ENCODE peak calls at places on chromosomes 2 and 18, in nine cellular contexts. J is EL, D is cardiac muscle cell, I is body of pancreas, X is fibroblast of gingiva, O is stomach, F is posterior vena cava, G is caudate nucleus, M is GM12865. P is an unnamed sample.

GRCh38 chr2:239845968-239846367 is 179.2 kb downstream of the NDUFA10 start:
- DNase-seq in F (no peak), G (no peak), O (no peak), X (no peak), M (no peak), D (no peak), I (no peak), J (no peak), P (no peak)

GRCh38 chr2:30459140-30459539 is 12.1 kb downstream of the LCLAT1 start:
- DNase-seq in X (no peak), O (no peak), M (no peak), I (no peak), D (no peak), G (no peak), F (no peak), J (no peak), P (no peak)

GRCh38 chr2:186748354-186748753 is 54.5 kb downstream of the FAM171B start:
- DNase-seq in M (no peak), I (no peak), D (no peak), O (no peak), X (no peak), F (no peak), G (no peak), J (no peak), P (no peak)

GRCh38 chr2:58146707-58147106 is 94.4 kb downstream of the FANCL start:
- DNase-seq in J (peak), G (no peak), D (no peak), I (no peak), F (no peak), X (no peak), O (no peak), M (no peak), P (no peak)

GRCh38 chr2:51813245-51813644 is 781.3 kb upstream of the NRXN1 start:
- DNase-seq in I (no peak), G (no peak), M (no peak), D (peak), O (no peak), X (peak), J (no peak), F (no peak), P (no peak)

GRCh38 chr2:25369876-25370275 is 28.2 kb upstream of the DNMT3A start:
- DNase-seq in M (no peak), X (no peak), F (peak), O (peak), D (no peak), I (no peak), J (no peak), G (no peak), P (no peak)

GRCh38 chr18:59021500-59021899 is 118.2 kb upstream of the SEC11C start:
- DNase-seq in J (no peak), D (no peak), O (peak), X (no peak), I (no peak), G (no peak), M (no peak), F (no peak), P (no peak)

GRCh38 chr2:112181571-112182290 is 43.5 kb downstream of the FBLN7 start:
- DNase-seq in M (no peak), G (no peak), X (no peak), D (no peak), O (no peak), I (no peak), F (no peak), J (no peak), P (no peak)

GRCh38 chr2:216775043-216775453 is 79.7 kb upstream of the IGFBP5 start:
- DNase-seq in D (peak), F (peak), X (peak), J (peak), I (peak), O (no peak), G (no peak), M (no peak), P (no peak)

GRCh38 chr2:20186078-20186854 is 38.7 kb downstream of the SDC1 start:
- DNase-seq in F (no peak), D (no peak), I (peak), G (no peak), M (no peak), O (peak), J (peak), X (no peak), P (no peak)

GRCh38 chr18:50398947-50399346 is 24.1 kb downstream of the SKA1 start:
- DNase-seq in M (no peak), X (no peak), J (no peak), O (no peak), D (no peak), I (no peak), G (no peak), F (no peak), P (no peak)

GRCh38 chr2:10257036-10257435 is 45.7 kb upstream of the HPCAL1 start:
- DNase-seq in D (no peak), J (no peak), M (no peak), F (peak), X (no peak), O (no peak), G (no peak), I (peak), P (no peak)

GRCh38 chr2:160332318-160332717 is 132.2 kb upstream of the ITGB6 start:
- DNase-seq in F (no peak), X (no peak), M (no peak), G (no peak), D (peak), O (no peak), J (peak), I (no peak), P (no peak)

GRCh38 chr2:46010925-46011490 is 286.2 kb upstream of the EPAS1 start:
- DNase-seq in X (peak), I (no peak), J (peak), O (no peak), D (peak), F (no peak), M (peak), G (no peak), P (no peak)

GRCh38 chr2:191790737-191791136 is 56.2 kb downstream of the CAVIN2 start:
- DNase-seq in D (peak), G (no peak), M (no peak), J (no peak), O (no peak), X (peak), I (no peak), F (no peak), P (no peak)

GRCh38 chr18:24402209-24402785 is 4.7 kb upstream of the OSBPL1A start:
- DNase-seq in G (no peak), O (no peak), I (no peak), F (no peak), M (no peak), D (no peak), J (no peak), X (no peak), P (no peak)

GRCh38 chr2:121239969-121240368 is 45.0 kb downstream of the TFCP2L1 start:
- DNase-seq in I (no peak), M (no peak), G (no peak), X (no peak), D (no peak), O (no peak), F (no peak), J (no peak), P (no peak)

GRCh38 chr2:138364554-138365162 is 136.9 kb upstream of the SPOPL start:
- DNase-seq in M (no peak), O (no peak), I (no peak), D (peak), G (no peak), F (no peak), J (peak), X (peak), P (no peak)

GRCh38 chr18:74351354-74351753 is 35.7 kb downstream of the C18orf63 start:
- DNase-seq in J (peak), I (no peak), F (no peak), D (peak), X (no peak), O (no peak), M (peak), G (no peak), P (no peak)

GRCh38 chr2:18092760-18093159 is 214.3 kb downstream of the KCNS3 start:
- DNase-seq in I (no peak), D (no peak), M (no peak), J (no peak), F (no peak), O (no peak), G (no peak), X (no peak), P (no peak)

GRCh38 chr2:144539170-144539863 is 19.4 kb upstream of the ZEB2 start:
- DNase-seq in X (no peak), F (no peak), O (no peak), G (no peak), I (no peak), M (no peak), J (no peak), D (no peak), P (no peak)

GRCh38 chr2:168075446-168075845 is 171.9 kb downstream of the STK39 start:
- DNase-seq in G (no peak), J (no peak), X (no peak), I (no peak), F (no peak), O (no peak), D (no peak), M (no peak), P (no peak)

GRCh38 chr2:168175469-168175868 is 71.9 kb downstream of the STK39 start:
- DNase-seq in G (no peak), J (no peak), I (no peak), X (no peak), F (no peak), D (no peak), O (no peak), M (no peak), P (no peak)